ENCODE peak calls at places on chromosomes 7 and 10, in eight cellular contexts. One of them, this sample, is unnamed. For H3K4me1, the result is how much of the 10 kb centered on the place peaks cover.

GRCh38 chr10:89431977-89432376 is 17.6 kb downstream of the IFIT5 start:
- DNase-seq in H9: no peak
- DNase-seq in lung: no peak
- DNase-seq in IMR-90: peak
- DNase-seq in upper lobe of right lung: no peak
- DNase-seq in HCT116: no peak
- DNase-seq in adrenal gland: no peak
- DNase-seq in suprapubic skin: no peak
- DNase-seq in this sample: peak

GRCh38 chr7:158530800-158531609 is 56.6 kb downstream of the PTPRN2 start:
- DNase-seq in H9: no peak
- DNase-seq in lung: no peak
- DNase-seq in IMR-90: no peak
- DNase-seq in upper lobe of right lung: no peak
- DNase-seq in HCT116: no peak
- DNase-seq in adrenal gland: no peak
- DNase-seq in suprapubic skin: no peak
- DNase-seq in this sample: no peak

GRCh38 chr7:157671358-157672255 is 334.8 kb downstream of the DNAJB6 start:
- DNase-seq in H9: peak
- DNase-seq in lung: no peak
- DNase-seq in IMR-90: no peak
- DNase-seq in upper lobe of right lung: no peak
- DNase-seq in HCT116: no peak
- DNase-seq in adrenal gland: no peak
- DNase-seq in suprapubic skin: peak
- DNase-seq in this sample: no peak

GRCh38 chr7:28996836-28997235 is 38.7 kb upstream of the TRIL start:
- DNase-seq in H9: no peak
- DNase-seq in lung: peak
- DNase-seq in IMR-90: no peak
- DNase-seq in upper lobe of right lung: no peak
- DNase-seq in HCT116: no peak
- DNase-seq in adrenal gland: peak
- DNase-seq in suprapubic skin: no peak
- DNase-seq in this sample: no peak

GRCh38 chr7:28749673-28750072 is 208.5 kb downstream of the TRIL start:
- DNase-seq in H9: no peak
- DNase-seq in lung: no peak
- DNase-seq in IMR-90: peak
- DNase-seq in upper lobe of right lung: no peak
- DNase-seq in HCT116: no peak
- DNase-seq in adrenal gland: no peak
- DNase-seq in suprapubic skin: no peak
- DNase-seq in this sample: no peak

GRCh38 chr7:46215987-46216567 is 295.0 kb upstream of the IGFBP3 start:
- DNase-seq in H9: peak
- DNase-seq in lung: no peak
- DNase-seq in IMR-90: no peak
- DNase-seq in upper lobe of right lung: no peak
- DNase-seq in HCT116: no peak
- DNase-seq in adrenal gland: no peak
- DNase-seq in suprapubic skin: no peak
- DNase-seq in this sample: no peak

GRCh38 chr10:103676851-103677417 is 178.4 kb downstream of the SH3PXD2A start:
- DNase-seq in H9: no peak
- DNase-seq in lung: no peak
- DNase-seq in IMR-90: peak
- DNase-seq in upper lobe of right lung: no peak
- DNase-seq in HCT116: no peak
- DNase-seq in adrenal gland: peak
- DNase-seq in suprapubic skin: peak
- DNase-seq in this sample: no peak

GRCh38 chr7:91137969-91138368 is 126.3 kb upstream of the FZD1 start:
- DNase-seq in H9: no peak
- DNase-seq in lung: no peak
- DNase-seq in IMR-90: no peak
- DNase-seq in upper lobe of right lung: no peak
- DNase-seq in HCT116: no peak
- DNase-seq in adrenal gland: no peak
- DNase-seq in suprapubic skin: no peak
- DNase-seq in this sample: no peak

GRCh38 chr7:100793806-100794660 is 33.3 kb downstream of the EPHB4 start:
- DNase-seq in H9: no peak
- DNase-seq in lung: no peak
- DNase-seq in IMR-90: peak
- DNase-seq in upper lobe of right lung: no peak
- DNase-seq in HCT116: no peak
- DNase-seq in adrenal gland: no peak
- DNase-seq in suprapubic skin: no peak
- DNase-seq in this sample: peak

GRCh38 chr10:92757066-92757716 is 67.4 kb downstream of the HHEX start:
- DNase-seq in H9: peak
- DNase-seq in lung: peak
- DNase-seq in IMR-90: peak
- DNase-seq in upper lobe of right lung: peak
- DNase-seq in HCT116: peak
- DNase-seq in adrenal gland: peak
- DNase-seq in suprapubic skin: peak
- DNase-seq in this sample: peak

GRCh38 chr7:5758286-5758685 is 23.2 kb downstream of the RNF216 start:
- DNase-seq in H9: no peak
- DNase-seq in lung: no peak
- DNase-seq in IMR-90: no peak
- DNase-seq in upper lobe of right lung: no peak
- DNase-seq in HCT116: no peak
- DNase-seq in adrenal gland: no peak
- DNase-seq in suprapubic skin: peak
- DNase-seq in this sample: no peak

DNA sequence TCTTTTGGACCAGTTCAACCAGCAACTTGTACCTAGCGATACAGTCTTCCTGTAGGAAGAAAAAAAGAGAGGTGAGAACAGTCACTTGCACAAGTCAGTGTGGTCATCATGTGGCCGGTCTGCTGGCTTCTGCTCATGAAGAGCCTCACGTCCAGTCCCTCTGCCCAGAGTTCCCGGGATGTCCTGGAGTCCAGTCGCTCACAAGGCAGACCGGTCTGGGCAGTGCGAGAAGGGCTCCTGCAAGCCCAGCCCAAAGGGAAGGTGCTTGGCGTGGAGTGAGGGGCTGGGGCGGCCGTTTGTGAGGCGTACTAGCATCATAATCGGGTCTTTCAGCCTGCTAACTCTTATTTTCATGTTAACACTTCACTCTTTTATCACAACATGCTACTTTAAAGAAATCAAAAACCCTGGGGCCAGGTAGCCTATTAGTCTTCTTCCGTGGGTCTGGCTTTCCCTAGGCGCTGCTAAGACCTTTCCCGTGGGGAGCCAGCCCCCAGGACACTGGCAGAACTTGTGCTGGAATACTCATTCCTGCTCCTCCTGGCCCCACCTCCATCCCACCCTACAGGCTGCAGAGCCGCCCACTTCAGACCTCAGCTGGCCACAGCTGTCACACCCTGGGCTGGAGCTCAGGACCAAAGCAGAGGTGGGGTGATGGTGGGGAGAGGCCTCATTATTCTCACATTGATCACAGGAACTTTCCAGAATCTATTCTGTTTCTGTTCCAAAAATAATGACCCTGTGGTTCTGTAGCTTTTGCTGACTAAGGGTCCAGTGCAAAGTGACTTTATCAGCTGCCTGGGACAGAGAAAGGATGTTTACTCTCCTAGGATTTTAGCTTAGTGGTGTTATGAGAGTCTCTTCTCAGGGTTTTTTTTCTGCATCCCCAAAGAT is 222.9 kb downstream of the MLLT10 start:
- DNase-seq in H9: no peak
- DNase-seq in lung: no peak
- DNase-seq in IMR-90: no peak
- DNase-seq in upper lobe of right lung: no peak
- DNase-seq in HCT116: no peak
- DNase-seq in adrenal gland: no peak
- DNase-seq in suprapubic skin: no peak
- DNase-seq in this sample: no peak
- H3K27ac ChIP-seq in H9: no peak
- H3K27ac ChIP-seq in lung: no peak
- H3K27ac ChIP-seq in IMR-90: no peak
- H3K27ac ChIP-seq in upper lobe of right lung: no peak
- H3K27ac ChIP-seq in HCT116: no peak
- H3K27ac ChIP-seq in adrenal gland: no peak
- H3K27ac ChIP-seq in suprapubic skin: no peak
- H3K27ac ChIP-seq in this sample: no peak

GRCh38 chr7:25391295-25391861 is 163.1 kb upstream of the NPVF start:
- DNase-seq in H9: no peak
- DNase-seq in lung: no peak
- DNase-seq in IMR-90: peak
- DNase-seq in upper lobe of right lung: no peak
- DNase-seq in HCT116: peak
- DNase-seq in adrenal gland: no peak
- DNase-seq in suprapubic skin: no peak
- DNase-seq in this sample: peak

GRCh38 chr7:25388681-25389080 is 160.4 kb upstream of the NPVF start:
- DNase-seq in H9: no peak
- DNase-seq in lung: no peak
- DNase-seq in IMR-90: no peak
- DNase-seq in upper lobe of right lung: no peak
- DNase-seq in HCT116: no peak
- DNase-seq in adrenal gland: no peak
- DNase-seq in suprapubic skin: no peak
- DNase-seq in this sample: no peak

GRCh38 chr7:25386311-25386744 is 158.0 kb upstream of the NPVF start:
- DNase-seq in H9: no peak
- DNase-seq in lung: no peak
- DNase-seq in IMR-90: no peak
- DNase-seq in upper lobe of right lung: no peak
- DNase-seq in HCT116: no peak
- DNase-seq in adrenal gland: no peak
- DNase-seq in suprapubic skin: no peak
- DNase-seq in this sample: no peak

GRCh38 chr7:25392571-25393338 is 164.5 kb upstream of the NPVF start:
- DNase-seq in H9: peak
- DNase-seq in lung: no peak
- DNase-seq in IMR-90: no peak
- DNase-seq in upper lobe of right lung: no peak
- DNase-seq in HCT116: no peak
- DNase-seq in adrenal gland: peak
- DNase-seq in suprapubic skin: no peak
- DNase-seq in this sample: no peak

GRCh38 chr7:25389489-25390106 is 161.3 kb upstream of the NPVF start:
- DNase-seq in H9: no peak
- DNase-seq in lung: no peak
- DNase-seq in IMR-90: peak
- DNase-seq in upper lobe of right lung: no peak
- DNase-seq in HCT116: peak
- DNase-seq in adrenal gland: no peak
- DNase-seq in suprapubic skin: no peak
- DNase-seq in this sample: peak
- TF ChIP-seq CTCF in H9: peak
- TF ChIP-seq CTCF in lung: no peak
- TF ChIP-seq CTCF in IMR-90: peak
- TF ChIP-seq CTCF in upper lobe of right lung: peak
- TF ChIP-seq CTCF in HCT116: peak
- TF ChIP-seq CTCF in adrenal gland: peak
- TF ChIP-seq CTCF in suprapubic skin: peak
- TF ChIP-seq CTCF in this sample: peak

GRCh38 chr10:3699896-3700295 is 85.1 kb downstream of the KLF6 start:
- DNase-seq in H9: no peak
- DNase-seq in lung: no peak
- DNase-seq in IMR-90: no peak
- DNase-seq in upper lobe of right lung: no peak
- DNase-seq in HCT116: no peak
- DNase-seq in adrenal gland: no peak
- DNase-seq in suprapubic skin: no peak
- DNase-seq in this sample: peak

GRCh38 chr10:3701490-3701889 is 83.5 kb downstream of the KLF6 start:
- DNase-seq in H9: no peak
- DNase-seq in lung: no peak
- DNase-seq in IMR-90: no peak
- DNase-seq in upper lobe of right lung: no peak
- DNase-seq in HCT116: no peak
- DNase-seq in adrenal gland: no peak
- DNase-seq in suprapubic skin: no peak
- DNase-seq in this sample: no peak

GRCh38 chr10:3702056-3702546 is 82.9 kb downstream of the KLF6 start:
- DNase-seq in H9: no peak
- DNase-seq in lung: no peak
- DNase-seq in IMR-90: no peak
- DNase-seq in upper lobe of right lung: no peak
- DNase-seq in HCT116: no peak
- DNase-seq in adrenal gland: no peak
- DNase-seq in suprapubic skin: no peak
- DNase-seq in this sample: no peak

GRCh38 chr10:3702569-3702968 is 82.4 kb downstream of the KLF6 start:
- DNase-seq in H9: no peak
- DNase-seq in lung: no peak
- DNase-seq in IMR-90: no peak
- DNase-seq in upper lobe of right lung: no peak
- DNase-seq in HCT116: no peak
- DNase-seq in adrenal gland: no peak
- DNase-seq in suprapubic skin: no peak
- DNase-seq in this sample: no peak

DNA sequence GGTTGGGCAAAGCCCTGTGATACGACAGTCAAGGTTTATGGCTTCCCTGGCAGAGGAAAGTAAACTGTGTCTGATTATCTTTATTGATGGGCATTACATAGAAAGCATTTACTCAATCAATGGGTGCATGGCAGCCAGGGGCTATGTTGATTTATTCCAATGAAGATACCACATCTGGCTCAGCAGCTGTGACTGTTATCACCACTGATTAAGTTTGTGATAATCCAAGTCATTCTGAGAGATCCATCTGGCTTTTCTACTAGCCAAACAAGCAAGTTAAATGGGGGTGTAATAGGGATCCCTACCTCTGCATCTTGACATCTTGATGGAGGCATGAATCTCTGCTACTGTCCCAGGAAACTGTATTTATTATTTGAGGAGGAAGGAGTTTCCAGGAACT is 86.7 kb downstream of the KLF6 start:
- DNase-seq in H9: no peak
- DNase-seq in lung: no peak
- DNase-seq in IMR-90: no peak
- DNase-seq in upper lobe of right lung: no peak
- DNase-seq in HCT116: no peak
- DNase-seq in adrenal gland: no peak
- DNase-seq in suprapubic skin: no peak
- DNase-seq in this sample: no peak
- H3K4me1 ChIP-seq in H9: under half
- H3K4me1 ChIP-seq in lung: under half
- H3K4me1 ChIP-seq in IMR-90: under half
- H3K4me1 ChIP-seq in upper lobe of right lung: under half
- H3K4me1 ChIP-seq in HCT116: under half
- H3K4me1 ChIP-seq in adrenal gland: under half
- H3K4me1 ChIP-seq in suprapubic skin: under half
- H3K4me1 ChIP-seq in this sample: under half

DNA sequence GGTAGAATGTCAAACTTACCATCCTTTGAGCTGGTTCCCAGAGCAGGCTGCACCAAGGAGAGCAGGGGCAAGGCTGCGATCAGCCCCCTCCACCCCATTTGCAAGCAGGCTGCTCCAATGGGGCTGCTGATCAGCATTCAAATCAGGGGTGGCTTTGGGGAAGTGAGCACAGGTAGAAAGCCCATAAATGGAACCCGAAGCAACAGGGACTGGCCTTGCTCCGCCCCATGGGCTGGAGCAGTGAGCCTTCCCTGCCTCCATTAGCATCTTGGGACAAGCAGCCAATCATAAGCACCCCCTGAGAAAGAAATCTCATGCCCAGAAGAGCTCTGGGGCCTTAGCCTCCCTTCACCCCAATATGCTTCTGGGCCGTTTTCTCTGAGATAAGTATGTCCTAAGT is 4.0 kb upstream of the PKD1L1 start:
- DNase-seq in H9: no peak
- DNase-seq in lung: no peak
- DNase-seq in IMR-90: no peak
- DNase-seq in upper lobe of right lung: no peak
- DNase-seq in HCT116: no peak
- DNase-seq in adrenal gland: no peak
- DNase-seq in suprapubic skin: no peak
- DNase-seq in this sample: no peak
- H3K27ac ChIP-seq in H9: no peak
- H3K27ac ChIP-seq in lung: no peak
- H3K27ac ChIP-seq in IMR-90: no peak
- H3K27ac ChIP-seq in upper lobe of right lung: no peak
- H3K27ac ChIP-seq in HCT116: no peak
- H3K27ac ChIP-seq in adrenal gland: no peak
- H3K27ac ChIP-seq in suprapubic skin: no peak
- H3K27ac ChIP-seq in this sample: no peak

This sample was measured in A673.